ENCODE peak calls at places on chromosomes 5 and 9, in four cellular contexts. One of them, this sample, is unnamed.

GRCh38 chr9:128115187-128116103 is 12.1 kb downstream of the PTGES2 start:
- DNase-seq in NCI-H1930: no peak
- DNase-seq in Right ventricle myocardium superior: peak
- DNase-seq in Peyer's patch: peak
- DNase-seq in this sample: peak

GRCh38 chr9:93302586-93303257 is 118.8 kb downstream of the WNK2 start:
- DNase-seq in NCI-H1930: no peak
- DNase-seq in Right ventricle myocardium superior: peak
- DNase-seq in Peyer's patch: peak
- DNase-seq in this sample: peak

GRCh38 chr5:126918624-126918957 is 111.8 kb downstream of the MARCHF3 start:
- DNase-seq in NCI-H1930: no peak
- DNase-seq in Right ventricle myocardium superior: no peak
- DNase-seq in Peyer's patch: no peak
- DNase-seq in this sample: no peak

GRCh38 chr9:90245661-90246060 is 397.0 kb downstream of the DIRAS2 start:
- DNase-seq in NCI-H1930: no peak
- DNase-seq in Right ventricle myocardium superior: no peak
- DNase-seq in Peyer's patch: no peak
- DNase-seq in this sample: no peak

GRCh38 chr9:133135193-133135745 is 14.2 kb upstream of the RALGDS start:
- DNase-seq in NCI-H1930: no peak
- DNase-seq in Right ventricle myocardium superior: peak
- DNase-seq in Peyer's patch: peak
- DNase-seq in this sample: no peak

GRCh38 chr5:144864113-144864512 is 693.4 kb downstream of the KCTD16 start:
- DNase-seq in NCI-H1930: no peak
- DNase-seq in Right ventricle myocardium superior: no peak
- DNase-seq in Peyer's patch: no peak
- DNase-seq in this sample: no peak

GRCh38 chr9:130535818-130536521 is 43.4 kb upstream of the FUBP3 start:
- DNase-seq in NCI-H1930: no peak
- DNase-seq in Right ventricle myocardium superior: no peak
- DNase-seq in Peyer's patch: no peak
- DNase-seq in this sample: no peak

GRCh38 chr5:179187229-179187678 is 127.1 kb downstream of the ZNF354C start:
- DNase-seq in NCI-H1930: no peak
- DNase-seq in Right ventricle myocardium superior: peak
- DNase-seq in Peyer's patch: no peak
- DNase-seq in this sample: peak

GRCh38 chr5:58595952-58596351 is 13.1 kb downstream of the RAB3C start:
- DNase-seq in NCI-H1930: no peak
- DNase-seq in Right ventricle myocardium superior: no peak
- DNase-seq in Peyer's patch: no peak
- DNase-seq in this sample: no peak

GRCh38 chr9:91289244-91289643 is 72.5 kb downstream of the AUH start:
- DNase-seq in NCI-H1930: no peak
- DNase-seq in Right ventricle myocardium superior: no peak
- DNase-seq in Peyer's patch: no peak
- DNase-seq in this sample: no peak

GRCh38 chr9:127991017-127991756 is 10.4 kb upstream of the EEIG1 start:
- DNase-seq in NCI-H1930: no peak
- DNase-seq in Right ventricle myocardium superior: no peak
- DNase-seq in Peyer's patch: no peak
- DNase-seq in this sample: no peak

GRCh38 chr5:142716963-142717362 is 31.1 kb upstream of the FGF1 start:
- DNase-seq in NCI-H1930: no peak
- DNase-seq in Right ventricle myocardium superior: peak
- DNase-seq in Peyer's patch: no peak
- DNase-seq in this sample: peak

GRCh38 chr9:36164361-36164760 is 4.8 kb upstream of the CCIN start:
- DNase-seq in NCI-H1930: no peak
- DNase-seq in Right ventricle myocardium superior: no peak
- DNase-seq in Peyer's patch: no peak
- DNase-seq in this sample: no peak

GRCh38 chr9:16458696-16459420 is 411.6 kb downstream of the BNC2 start:
- DNase-seq in NCI-H1930: no peak
- DNase-seq in Right ventricle myocardium superior: no peak
- DNase-seq in Peyer's patch: no peak
- DNase-seq in this sample: no peak

GRCh38 chr9:4573176-4573575 is 82.9 kb downstream of the SLC1A1 start:
- DNase-seq in NCI-H1930: no peak
- DNase-seq in Right ventricle myocardium superior: no peak
- DNase-seq in Peyer's patch: no peak
- DNase-seq in this sample: no peak

GRCh38 chr9:90991953-90992352 is 190.3 kb downstream of the SYK start:
- DNase-seq in NCI-H1930: no peak
- DNase-seq in Right ventricle myocardium superior: no peak
- DNase-seq in Peyer's patch: no peak
- DNase-seq in this sample: no peak

GRCh38 chr9:5425006-5425628 is 12.6 kb downstream of the PLGRKT start:
- DNase-seq in NCI-H1930: no peak
- DNase-seq in Right ventricle myocardium superior: no peak
- DNase-seq in Peyer's patch: no peak
- DNase-seq in this sample: no peak

GRCh38 chr9:116543731-116544400 is 143.2 kb upstream of the TRIM32 start:
- DNase-seq in NCI-H1930: no peak
- DNase-seq in Right ventricle myocardium superior: peak
- DNase-seq in Peyer's patch: no peak
- DNase-seq in this sample: no peak

GRCh38 chr5:155631116-155631515 is 617.6 kb downstream of the KIF4B start:
- DNase-seq in NCI-H1930: no peak
- DNase-seq in Right ventricle myocardium superior: no peak
- DNase-seq in Peyer's patch: no peak
- DNase-seq in this sample: no peak

GRCh38 chr9:114238919-114239879 is 83.7 kb upstream of the ORM1 start:
- DNase-seq in NCI-H1930: no peak
- DNase-seq in Right ventricle myocardium superior: peak
- DNase-seq in Peyer's patch: no peak
- DNase-seq in this sample: peak

GRCh38 chr5:8864053-8864452 is 681.8 kb downstream of the SEMA5A start:
- DNase-seq in NCI-H1930: no peak
- DNase-seq in Right ventricle myocardium superior: no peak
- DNase-seq in Peyer's patch: no peak
- DNase-seq in this sample: no peak

GRCh38 chr5:126552614-126553013 is 42.4 kb downstream of the ALDH7A1 start:
- DNase-seq in NCI-H1930: no peak
- DNase-seq in Right ventricle myocardium superior: no peak
- DNase-seq in Peyer's patch: no peak
- DNase-seq in this sample: no peak

GRCh38 chr9:120486347-120486746 is 93.6 kb downstream of the CDK5RAP2 start:
- DNase-seq in NCI-H1930: no peak
- DNase-seq in Right ventricle myocardium superior: no peak
- DNase-seq in Peyer's patch: no peak
- DNase-seq in this sample: no peak

GRCh38 chr9:13279284-13280162 is at the start of gene MPDZ:
- DNase-seq in NCI-H1930: peak
- DNase-seq in Right ventricle myocardium superior: peak
- DNase-seq in Peyer's patch: no peak
- DNase-seq in this sample: peak

GRCh38 chr9:134058716-134059115 is 9.1 kb downstream of the BRD3 start:
- DNase-seq in NCI-H1930: no peak
- DNase-seq in Right ventricle myocardium superior: no peak
- DNase-seq in Peyer's patch: no peak
- DNase-seq in this sample: no peak

GRCh38 chr5:147310059-147310704 is 75.4 kb downstream of the STK32A start:
- DNase-seq in NCI-H1930: no peak
- DNase-seq in Right ventricle myocardium superior: peak
- DNase-seq in Peyer's patch: no peak
- DNase-seq in this sample: peak

GRCh38 chr9:19113964-19114679 is 11.4 kb upstream of the HAUS6 start:
- DNase-seq in NCI-H1930: no peak
- DNase-seq in Right ventricle myocardium superior: no peak
- DNase-seq in Peyer's patch: no peak
- DNase-seq in this sample: no peak

GRCh38 chr5:124738751-124739559 is 7.5 kb downstream of the ZNF608 start:
- DNase-seq in NCI-H1930: peak
- DNase-seq in Right ventricle myocardium superior: no peak
- DNase-seq in Peyer's patch: no peak
- DNase-seq in this sample: no peak

GRCh38 chr9:109304350-109304749 is 16.5 kb downstream of the EPB41L4B start:
- DNase-seq in NCI-H1930: no peak
- DNase-seq in Right ventricle myocardium superior: no peak
- DNase-seq in Peyer's patch: no peak
- DNase-seq in this sample: no peak

GRCh38 chr5:5014836-5015235 is 125.3 kb upstream of the ADAMTS16 start:
- DNase-seq in NCI-H1930: no peak
- DNase-seq in Right ventricle myocardium superior: no peak
- DNase-seq in Peyer's patch: no peak
- DNase-seq in this sample: no peak

GRCh38 chr9:123353041-123353440 is 3.0 kb upstream of the CRB2 start:
- DNase-seq in NCI-H1930: no peak
- DNase-seq in Right ventricle myocardium superior: no peak
- DNase-seq in Peyer's patch: no peak
- DNase-seq in this sample: no peak

GRCh38 chr9:100492952-100493351 is 20.0 kb downstream of the TMEFF1 start:
- DNase-seq in NCI-H1930: no peak
- DNase-seq in Right ventricle myocardium superior: no peak
- DNase-seq in Peyer's patch: no peak
- DNase-seq in this sample: no peak

GRCh38 chr5:98557921-98558320 is 215.5 kb upstream of the RGMB start:
- DNase-seq in NCI-H1930: no peak
- DNase-seq in Right ventricle myocardium superior: no peak
- DNase-seq in Peyer's patch: no peak
- DNase-seq in this sample: no peak

This sample was measured in Right ventricle myocardium inferior.